ENCODE peak calls at places on chromosomes 1 and 21, in eight cellular contexts. One of them, this sample, is unnamed.

GRCh38 chr1:41616563-41616962 is 132.1 kb upstream of the EDN2 start:
- DNase-seq in T-cell: no peak
- DNase-seq in amniotic stem cell: no peak
- DNase-seq in CD4-positive, alpha-beta T cell: no peak
- DNase-seq in CD8-positive, alpha-beta memory T cell: no peak
- DNase-seq in iPS-NIHi11: no peak
- DNase-seq in activated CD4-positive, alpha-beta T cell treated with anti-CD3 and anti-CD28 coated beads, Interleukin-2, amount 50 U/mL, for 24 hours: no peak
- DNase-seq in HS-27A: no peak
- DNase-seq in this sample: no peak

GRCh38 chr21:28310711-28311110 is 682.0 kb downstream of the LTN1 start:
- DNase-seq in HS-27A: no peak
- DNase-seq in amniotic stem cell: no peak
- DNase-seq in iPS-NIHi11: no peak
- DNase-seq in activated CD4-positive, alpha-beta T cell treated with anti-CD3 and anti-CD28 coated beads, Interleukin-2, amount 50 U/mL, for 24 hours: no peak
- DNase-seq in T-cell: no peak
- DNase-seq in CD4-positive, alpha-beta T cell: no peak
- DNase-seq in CD8-positive, alpha-beta memory T cell: no peak
- DNase-seq in this sample: no peak

GRCh38 chr1:229319487-229319886 is 23.4 kb downstream of the CCSAP start:
- DNase-seq in CD8-positive, alpha-beta memory T cell: no peak
- DNase-seq in CD4-positive, alpha-beta T cell: no peak
- DNase-seq in T-cell: no peak
- DNase-seq in iPS-NIHi11: no peak
- DNase-seq in activated CD4-positive, alpha-beta T cell treated with anti-CD3 and anti-CD28 coated beads, Interleukin-2, amount 50 U/mL, for 24 hours: no peak
- DNase-seq in HS-27A: no peak
- DNase-seq in amniotic stem cell: no peak
- DNase-seq in this sample: no peak

GRCh38 chr21:33058468-33059318 is 11.2 kb upstream of the OLIG1 start:
- DNase-seq in T-cell: no peak
- DNase-seq in CD4-positive, alpha-beta T cell: no peak
- DNase-seq in CD8-positive, alpha-beta memory T cell: no peak
- DNase-seq in HS-27A: no peak
- DNase-seq in activated CD4-positive, alpha-beta T cell treated with anti-CD3 and anti-CD28 coated beads, Interleukin-2, amount 50 U/mL, for 24 hours: no peak
- DNase-seq in iPS-NIHi11: no peak
- DNase-seq in amniotic stem cell: no peak
- DNase-seq in this sample: no peak

GRCh38 chr21:42362700-42363099 is 3.6 kb downstream of the TFF1 start:
- DNase-seq in activated CD4-positive, alpha-beta T cell treated with anti-CD3 and anti-CD28 coated beads, Interleukin-2, amount 50 U/mL, for 24 hours: no peak
- DNase-seq in amniotic stem cell: no peak
- DNase-seq in CD8-positive, alpha-beta memory T cell: no peak
- DNase-seq in iPS-NIHi11: no peak
- DNase-seq in T-cell: no peak
- DNase-seq in CD4-positive, alpha-beta T cell: no peak
- DNase-seq in HS-27A: no peak
- DNase-seq in this sample: no peak

GRCh38 chr21:45868086-45868485 is 113.5 kb upstream of the COL6A1 start:
- DNase-seq in CD4-positive, alpha-beta T cell: no peak
- DNase-seq in iPS-NIHi11: no peak
- DNase-seq in T-cell: no peak
- DNase-seq in amniotic stem cell: no peak
- DNase-seq in HS-27A: no peak
- DNase-seq in CD8-positive, alpha-beta memory T cell: no peak
- DNase-seq in activated CD4-positive, alpha-beta T cell treated with anti-CD3 and anti-CD28 coated beads, Interleukin-2, amount 50 U/mL, for 24 hours: no peak
- DNase-seq in this sample: no peak

GRCh38 chr1:30615076-30615795 is 108.1 kb downstream of the MATN1 start:
- DNase-seq in amniotic stem cell: no peak
- DNase-seq in HS-27A: no peak
- DNase-seq in CD4-positive, alpha-beta T cell: no peak
- DNase-seq in iPS-NIHi11: no peak
- DNase-seq in T-cell: no peak
- DNase-seq in activated CD4-positive, alpha-beta T cell treated with anti-CD3 and anti-CD28 coated beads, Interleukin-2, amount 50 U/mL, for 24 hours: no peak
- DNase-seq in CD8-positive, alpha-beta memory T cell: no peak
- DNase-seq in this sample: no peak

GRCh38 chr1:64685247-64685646 is 59.6 kb upstream of the RAVER2 start:
- DNase-seq in activated CD4-positive, alpha-beta T cell treated with anti-CD3 and anti-CD28 coated beads, Interleukin-2, amount 50 U/mL, for 24 hours: no peak
- DNase-seq in HS-27A: no peak
- DNase-seq in CD8-positive, alpha-beta memory T cell: no peak
- DNase-seq in CD4-positive, alpha-beta T cell: no peak
- DNase-seq in amniotic stem cell: no peak
- DNase-seq in T-cell: no peak
- DNase-seq in iPS-NIHi11: no peak
- DNase-seq in this sample: no peak

GRCh38 chr21:45265721-45266517 is 21.8 kb downstream of the POFUT2 start:
- DNase-seq in amniotic stem cell: no peak
- DNase-seq in HS-27A: no peak
- DNase-seq in CD4-positive, alpha-beta T cell: no peak
- DNase-seq in activated CD4-positive, alpha-beta T cell treated with anti-CD3 and anti-CD28 coated beads, Interleukin-2, amount 50 U/mL, for 24 hours: no peak
- DNase-seq in CD8-positive, alpha-beta memory T cell: no peak
- DNase-seq in T-cell: no peak
- DNase-seq in iPS-NIHi11: no peak
- DNase-seq in this sample: peak

GRCh38 chr1:94954292-94955220 is 27.6 kb upstream of the CNN3 start:
- DNase-seq in iPS-NIHi11: no peak
- DNase-seq in T-cell: no peak
- DNase-seq in activated CD4-positive, alpha-beta T cell treated with anti-CD3 and anti-CD28 coated beads, Interleukin-2, amount 50 U/mL, for 24 hours: no peak
- DNase-seq in CD4-positive, alpha-beta T cell: no peak
- DNase-seq in amniotic stem cell: no peak
- DNase-seq in HS-27A: no peak
- DNase-seq in CD8-positive, alpha-beta memory T cell: no peak
- DNase-seq in this sample: no peak

GRCh38 chr1:111603979-111604378 is 15.6 kb upstream of the RAP1A start:
- DNase-seq in CD8-positive, alpha-beta memory T cell: peak
- DNase-seq in iPS-NIHi11: no peak
- DNase-seq in T-cell: peak
- DNase-seq in activated CD4-positive, alpha-beta T cell treated with anti-CD3 and anti-CD28 coated beads, Interleukin-2, amount 50 U/mL, for 24 hours: no peak
- DNase-seq in amniotic stem cell: no peak
- DNase-seq in CD4-positive, alpha-beta T cell: peak
- DNase-seq in HS-27A: no peak
- DNase-seq in this sample: no peak

GRCh38 chr1:53641481-53642214 is 97.3 kb downstream of the GLIS1 start:
- DNase-seq in CD4-positive, alpha-beta T cell: no peak
- DNase-seq in amniotic stem cell: no peak
- DNase-seq in HS-27A: no peak
- DNase-seq in iPS-NIHi11: no peak
- DNase-seq in T-cell: no peak
- DNase-seq in activated CD4-positive, alpha-beta T cell treated with anti-CD3 and anti-CD28 coated beads, Interleukin-2, amount 50 U/mL, for 24 hours: no peak
- DNase-seq in CD8-positive, alpha-beta memory T cell: no peak
- DNase-seq in this sample: no peak

GRCh38 chr1:63545780-63546179 is 22.5 kb downstream of the EFCAB7 start:
- DNase-seq in amniotic stem cell: no peak
- DNase-seq in CD8-positive, alpha-beta memory T cell: no peak
- DNase-seq in iPS-NIHi11: no peak
- DNase-seq in T-cell: no peak
- DNase-seq in activated CD4-positive, alpha-beta T cell treated with anti-CD3 and anti-CD28 coated beads, Interleukin-2, amount 50 U/mL, for 24 hours: no peak
- DNase-seq in CD4-positive, alpha-beta T cell: no peak
- DNase-seq in HS-27A: no peak
- DNase-seq in this sample: no peak

GRCh38 chr1:30285461-30286050 is 437.8 kb downstream of the MATN1 start:
- DNase-seq in T-cell: no peak
- DNase-seq in CD8-positive, alpha-beta memory T cell: no peak
- DNase-seq in amniotic stem cell: no peak
- DNase-seq in iPS-NIHi11: no peak
- DNase-seq in HS-27A: no peak
- DNase-seq in activated CD4-positive, alpha-beta T cell treated with anti-CD3 and anti-CD28 coated beads, Interleukin-2, amount 50 U/mL, for 24 hours: no peak
- DNase-seq in CD4-positive, alpha-beta T cell: no peak
- DNase-seq in this sample: no peak

GRCh38 chr1:101216623-101217022 is 20.2 kb upstream of the S1PR1 start:
- DNase-seq in CD8-positive, alpha-beta memory T cell: no peak
- DNase-seq in HS-27A: no peak
- DNase-seq in iPS-NIHi11: no peak
- DNase-seq in amniotic stem cell: no peak
- DNase-seq in CD4-positive, alpha-beta T cell: no peak
- DNase-seq in T-cell: no peak
- DNase-seq in activated CD4-positive, alpha-beta T cell treated with anti-CD3 and anti-CD28 coated beads, Interleukin-2, amount 50 U/mL, for 24 hours: no peak
- DNase-seq in this sample: no peak

GRCh38 chr1:166839600-166840308 is 479 bp downstream of the POGK start:
- DNase-seq in HS-27A: no peak
- DNase-seq in amniotic stem cell: no peak
- DNase-seq in iPS-NIHi11: peak
- DNase-seq in T-cell: peak
- DNase-seq in CD4-positive, alpha-beta T cell: peak
- DNase-seq in activated CD4-positive, alpha-beta T cell treated with anti-CD3 and anti-CD28 coated beads, Interleukin-2, amount 50 U/mL, for 24 hours: peak
- DNase-seq in CD8-positive, alpha-beta memory T cell: peak
- DNase-seq in this sample: peak

GRCh38 chr1:7454895-7455784 is 316.0 kb upstream of the VAMP3 start:
- DNase-seq in CD8-positive, alpha-beta memory T cell: no peak
- DNase-seq in iPS-NIHi11: no peak
- DNase-seq in amniotic stem cell: no peak
- DNase-seq in CD4-positive, alpha-beta T cell: no peak
- DNase-seq in HS-27A: no peak
- DNase-seq in T-cell: no peak
- DNase-seq in activated CD4-positive, alpha-beta T cell treated with anti-CD3 and anti-CD28 coated beads, Interleukin-2, amount 50 U/mL, for 24 hours: no peak
- DNase-seq in this sample: no peak

GRCh38 chr1:100354971-100355394 is 2.7 kb downstream of the CDC14A start:
- DNase-seq in CD8-positive, alpha-beta memory T cell: no peak
- DNase-seq in T-cell: no peak
- DNase-seq in iPS-NIHi11: peak
- DNase-seq in amniotic stem cell: no peak
- DNase-seq in CD4-positive, alpha-beta T cell: no peak
- DNase-seq in activated CD4-positive, alpha-beta T cell treated with anti-CD3 and anti-CD28 coated beads, Interleukin-2, amount 50 U/mL, for 24 hours: no peak
- DNase-seq in HS-27A: no peak
- DNase-seq in this sample: no peak

GRCh38 chr1:151221616-151222015 is 23.3 kb downstream of the PIP5K1A start:
- DNase-seq in iPS-NIHi11: no peak
- DNase-seq in amniotic stem cell: no peak
- DNase-seq in T-cell: no peak
- DNase-seq in HS-27A: no peak
- DNase-seq in activated CD4-positive, alpha-beta T cell treated with anti-CD3 and anti-CD28 coated beads, Interleukin-2, amount 50 U/mL, for 24 hours: no peak
- DNase-seq in CD4-positive, alpha-beta T cell: no peak
- DNase-seq in CD8-positive, alpha-beta memory T cell: no peak
- DNase-seq in this sample: no peak

GRCh38 chr1:5389101-5389885 is 602.9 kb downstream of the NPHP4 start:
- DNase-seq in activated CD4-positive, alpha-beta T cell treated with anti-CD3 and anti-CD28 coated beads, Interleukin-2, amount 50 U/mL, for 24 hours: no peak
- DNase-seq in CD4-positive, alpha-beta T cell: no peak
- DNase-seq in amniotic stem cell: no peak
- DNase-seq in iPS-NIHi11: no peak
- DNase-seq in T-cell: no peak
- DNase-seq in CD8-positive, alpha-beta memory T cell: no peak
- DNase-seq in HS-27A: no peak
- DNase-seq in this sample: no peak

GRCh38 chr1:8661185-8662110 is 156.0 kb downstream of the RERE start:
- DNase-seq in CD4-positive, alpha-beta T cell: no peak
- DNase-seq in HS-27A: peak
- DNase-seq in amniotic stem cell: peak
- DNase-seq in activated CD4-positive, alpha-beta T cell treated with anti-CD3 and anti-CD28 coated beads, Interleukin-2, amount 50 U/mL, for 24 hours: peak
- DNase-seq in CD8-positive, alpha-beta memory T cell: no peak
- DNase-seq in T-cell: no peak
- DNase-seq in iPS-NIHi11: no peak
- DNase-seq in this sample: no peak

GRCh38 chr1:95309031-95309459 is 75.0 kb downstream of the RWDD3 start:
- DNase-seq in activated CD4-positive, alpha-beta T cell treated with anti-CD3 and anti-CD28 coated beads, Interleukin-2, amount 50 U/mL, for 24 hours: no peak
- DNase-seq in amniotic stem cell: no peak
- DNase-seq in iPS-NIHi11: peak
- DNase-seq in CD8-positive, alpha-beta memory T cell: no peak
- DNase-seq in HS-27A: peak
- DNase-seq in T-cell: no peak
- DNase-seq in CD4-positive, alpha-beta T cell: no peak
- DNase-seq in this sample: peak

GRCh38 chr1:117436528-117436927 is 69.3 kb downstream of the MAN1A2 start:
- DNase-seq in CD8-positive, alpha-beta memory T cell: no peak
- DNase-seq in T-cell: no peak
- DNase-seq in HS-27A: no peak
- DNase-seq in iPS-NIHi11: no peak
- DNase-seq in activated CD4-positive, alpha-beta T cell treated with anti-CD3 and anti-CD28 coated beads, Interleukin-2, amount 50 U/mL, for 24 hours: no peak
- DNase-seq in CD4-positive, alpha-beta T cell: no peak
- DNase-seq in amniotic stem cell: no peak
- DNase-seq in this sample: no peak

GRCh38 chr1:229459815-229460214 is 25.9 kb upstream of the ACTA1 start:
- DNase-seq in CD4-positive, alpha-beta T cell: no peak
- DNase-seq in activated CD4-positive, alpha-beta T cell treated with anti-CD3 and anti-CD28 coated beads, Interleukin-2, amount 50 U/mL, for 24 hours: no peak
- DNase-seq in amniotic stem cell: no peak
- DNase-seq in T-cell: no peak
- DNase-seq in iPS-NIHi11: no peak
- DNase-seq in HS-27A: no peak
- DNase-seq in CD8-positive, alpha-beta memory T cell: no peak
- DNase-seq in this sample: no peak

GRCh38 chr1:118158918-118159317 is 26.1 kb downstream of the SPAG17 start:
- DNase-seq in CD8-positive, alpha-beta memory T cell: no peak
- DNase-seq in amniotic stem cell: no peak
- DNase-seq in activated CD4-positive, alpha-beta T cell treated with anti-CD3 and anti-CD28 coated beads, Interleukin-2, amount 50 U/mL, for 24 hours: no peak
- DNase-seq in CD4-positive, alpha-beta T cell: no peak
- DNase-seq in iPS-NIHi11: no peak
- DNase-seq in T-cell: no peak
- DNase-seq in HS-27A: peak
- DNase-seq in this sample: no peak

GRCh38 chr1:223776075-223776814 is 63.9 kb downstream of the CAPN2 start:
- DNase-seq in CD4-positive, alpha-beta T cell: peak
- DNase-seq in HS-27A: peak
- DNase-seq in amniotic stem cell: peak
- DNase-seq in activated CD4-positive, alpha-beta T cell treated with anti-CD3 and anti-CD28 coated beads, Interleukin-2, amount 50 U/mL, for 24 hours: no peak
- DNase-seq in CD8-positive, alpha-beta memory T cell: peak
- DNase-seq in T-cell: no peak
- DNase-seq in iPS-NIHi11: no peak
- DNase-seq in this sample: no peak

GRCh38 chr1:220335668-220336067 is 63.4 kb upstream of the RAB3GAP2 start:
- DNase-seq in iPS-NIHi11: no peak
- DNase-seq in activated CD4-positive, alpha-beta T cell treated with anti-CD3 and anti-CD28 coated beads, Interleukin-2, amount 50 U/mL, for 24 hours: no peak
- DNase-seq in CD8-positive, alpha-beta memory T cell: no peak
- DNase-seq in CD4-positive, alpha-beta T cell: no peak
- DNase-seq in HS-27A: no peak
- DNase-seq in amniotic stem cell: no peak
- DNase-seq in T-cell: no peak
- DNase-seq in this sample: no peak

GRCh38 chr1:211326528-211327340 is at the start of gene TRAF5:
- DNase-seq in CD8-positive, alpha-beta memory T cell: peak
- DNase-seq in amniotic stem cell: no peak
- DNase-seq in iPS-NIHi11: peak
- DNase-seq in CD4-positive, alpha-beta T cell: no peak
- DNase-seq in T-cell: no peak
- DNase-seq in activated CD4-positive, alpha-beta T cell treated with anti-CD3 and anti-CD28 coated beads, Interleukin-2, amount 50 U/mL, for 24 hours: no peak
- DNase-seq in HS-27A: no peak
- DNase-seq in this sample: peak

GRCh38 chr1:221230605-221231004 is 351.4 kb downstream of the HLX start:
- DNase-seq in activated CD4-positive, alpha-beta T cell treated with anti-CD3 and anti-CD28 coated beads, Interleukin-2, amount 50 U/mL, for 24 hours: no peak
- DNase-seq in T-cell: no peak
- DNase-seq in HS-27A: no peak
- DNase-seq in amniotic stem cell: no peak
- DNase-seq in CD8-positive, alpha-beta memory T cell: no peak
- DNase-seq in iPS-NIHi11: no peak
- DNase-seq in CD4-positive, alpha-beta T cell: no peak
- DNase-seq in this sample: no peak

GRCh38 chr21:34031835-34032370 is 41.5 kb upstream of the MRPS6 start:
- DNase-seq in iPS-NIHi11: no peak
- DNase-seq in activated CD4-positive, alpha-beta T cell treated with anti-CD3 and anti-CD28 coated beads, Interleukin-2, amount 50 U/mL, for 24 hours: no peak
- DNase-seq in CD4-positive, alpha-beta T cell: no peak
- DNase-seq in HS-27A: no peak
- DNase-seq in amniotic stem cell: no peak
- DNase-seq in CD8-positive, alpha-beta memory T cell: no peak
- DNase-seq in T-cell: no peak
- DNase-seq in this sample: no peak

GRCh38 chr1:54791880-54792522 is 9.1 kb downstream of the TTC22 start:
- DNase-seq in iPS-NIHi11: peak
- DNase-seq in HS-27A: no peak
- DNase-seq in CD4-positive, alpha-beta T cell: no peak
- DNase-seq in amniotic stem cell: no peak
- DNase-seq in T-cell: no peak
- DNase-seq in CD8-positive, alpha-beta memory T cell: no peak
- DNase-seq in activated CD4-positive, alpha-beta T cell treated with anti-CD3 and anti-CD28 coated beads, Interleukin-2, amount 50 U/mL, for 24 hours: no peak
- DNase-seq in this sample: peak

GRCh38 chr1:148318123-148318899 is 164.8 kb downstream of the PPIAL4G start:
- DNase-seq in HS-27A: no peak
- DNase-seq in CD4-positive, alpha-beta T cell: peak
- DNase-seq in T-cell: peak
- DNase-seq in amniotic stem cell: no peak
- DNase-seq in iPS-NIHi11: peak
- DNase-seq in CD8-positive, alpha-beta memory T cell: peak
- DNase-seq in activated CD4-positive, alpha-beta T cell treated with anti-CD3 and anti-CD28 coated beads, Interleukin-2, amount 50 U/mL, for 24 hours: no peak
- DNase-seq in this sample: no peak

GRCh38 chr1:115710859-115711624 is 57.5 kb downstream of the CASQ2 start:
- DNase-seq in amniotic stem cell: no peak
- DNase-seq in CD8-positive, alpha-beta memory T cell: no peak
- DNase-seq in T-cell: no peak
- DNase-seq in HS-27A: no peak
- DNase-seq in iPS-NIHi11: no peak
- DNase-seq in activated CD4-positive, alpha-beta T cell treated with anti-CD3 and anti-CD28 coated beads, Interleukin-2, amount 50 U/mL, for 24 hours: no peak
- DNase-seq in CD4-positive, alpha-beta T cell: no peak
- DNase-seq in this sample: no peak